ENCODE peak calls at places on chromosome 6, in six cellular contexts. Y is right cardiac atrium, M is aorta, X is ascending aorta, Z is esophagus squamous epithelium, I is H9. Q is an unnamed sample. For H3K4me1, the result is how much of the 10 kb centered on the place peaks cover.

GRCh38 chr6:98498891-98499290 is 335.5 kb upstream of the POU3F2 start:
- DNase-seq in M (no peak), Z (no peak), Y (no peak), I (no peak), X (no peak), Q (no peak)

GRCh38 chr6:123716506-123716905 is 79.8 kb upstream of the TRDN start:
- DNase-seq in Z (no peak), X (no peak), M (no peak), Y (no peak), I (no peak), Q (no peak)

GRCh38 chr6:52020961-52021570 is 66.3 kb downstream of the PKHD1 start:
- DNase-seq in Y (no peak), M (no peak), Z (no peak), I (no peak), X (no peak), Q (no peak)

GRCh38 chr6:31736026-31736767 is at the start of gene CLIC1:
- DNase-seq in M (peak), I (peak), Y (peak), X (peak), Z (no peak), Q (peak)

GRCh38 chr6:40543776-40544175 is 43.4 kb downstream of the LRFN2 start:
- DNase-seq in I (no peak), X (no peak), Z (no peak), Y (no peak), M (no peak), Q (no peak)

GRCh38 chr6:25789475-25789874 is 34.9 kb downstream of the SLC17A4 start:
- DNase-seq in M (no peak), Y (no peak), X (no peak), I (no peak), Z (no peak), Q (no peak)

GRCh38 chr6:39884696-39885095 is 49.6 kb downstream of the MOCS1 start:
- DNase-seq in Y (no peak), I (no peak), X (no peak), Z (no peak), M (no peak), Q (no peak)

GRCh38 chr6:109381007-109381746 is 1.1 kb downstream of the CD164 start:
- DNase-seq in Z (no peak), Y (no peak), X (no peak), I (no peak), M (no peak), Q (no peak)

GRCh38 chr6:21138359-21139094 is 455.0 kb upstream of the SOX4 start:
- DNase-seq in I (no peak), Z (no peak), M (no peak), X (no peak), Y (no peak), Q (no peak)

GRCh38 chr6:26187981-26188635 is 100.9 kb downstream of the HFE start:
- DNase-seq in I (no peak), X (peak), Z (no peak), M (no peak), Y (no peak), Q (peak)

GRCh38 chr6:107957165-107957908 is 671 bp downstream of the SEC63 start:
- DNase-seq in M (peak), Y (peak), Z (no peak), X (peak), I (peak), Q (peak)

GRCh38 chr6:106884576-106884975 is 90.0 kb downstream of the CD24 start:
- DNase-seq in I (no peak), Z (no peak), M (no peak), Y (no peak), X (no peak), Q (no peak)

GRCh38 chr6:97292671-97293070 is 9.7 kb upstream of the MMS22L start:
- DNase-seq in I (no peak), M (no peak), Y (no peak), X (no peak), Z (no peak), Q (no peak)

GRCh38 chr6:155372256-155372655 is 58.0 kb upstream of the TFB1M start:
- DNase-seq in Y (no peak), M (no peak), I (no peak), X (no peak), Z (no peak), Q (no peak)

GRCh38 chr6:105097288-105097687 is 82.5 kb downstream of the POPDC3 start:
- DNase-seq in I (no peak), X (no peak), M (no peak), Z (no peak), Y (no peak), Q (no peak)

DNA sequence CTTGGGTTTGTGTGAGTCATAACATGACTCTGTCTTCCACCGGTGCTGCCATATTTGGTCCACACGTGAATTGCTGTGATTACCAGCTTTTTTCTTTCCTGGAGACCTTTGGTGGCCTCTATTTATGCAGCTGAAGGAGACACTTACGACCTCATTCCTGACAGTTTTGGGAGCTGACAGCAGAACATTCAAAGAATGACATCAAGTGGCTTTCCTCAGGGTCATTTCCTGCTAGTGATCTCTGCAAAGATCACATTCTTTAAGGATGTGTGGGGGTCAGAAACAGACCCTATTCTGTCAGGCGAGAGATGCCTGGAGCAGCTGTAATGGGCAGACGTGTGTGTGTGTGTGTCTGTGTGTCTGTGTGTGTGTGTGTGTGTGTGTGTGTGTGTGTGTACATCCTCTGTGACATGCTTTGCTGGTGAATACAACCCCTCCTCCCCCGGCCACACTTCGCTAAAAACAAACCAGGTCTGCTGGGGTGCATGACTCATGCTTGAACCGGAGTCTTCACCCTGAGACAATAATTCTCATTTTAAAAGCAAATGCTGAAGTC is 115.6 kb downstream of the TMEM170B start:
- DNase-seq in Y (no peak), I (no peak), Z (no peak), X (no peak), M (peak), Q (no peak)
- H3K4me1 ChIP-seq in Y (under half), I (under half), Z (under half), X (under half), M (under half), Q (under half)

DNA sequence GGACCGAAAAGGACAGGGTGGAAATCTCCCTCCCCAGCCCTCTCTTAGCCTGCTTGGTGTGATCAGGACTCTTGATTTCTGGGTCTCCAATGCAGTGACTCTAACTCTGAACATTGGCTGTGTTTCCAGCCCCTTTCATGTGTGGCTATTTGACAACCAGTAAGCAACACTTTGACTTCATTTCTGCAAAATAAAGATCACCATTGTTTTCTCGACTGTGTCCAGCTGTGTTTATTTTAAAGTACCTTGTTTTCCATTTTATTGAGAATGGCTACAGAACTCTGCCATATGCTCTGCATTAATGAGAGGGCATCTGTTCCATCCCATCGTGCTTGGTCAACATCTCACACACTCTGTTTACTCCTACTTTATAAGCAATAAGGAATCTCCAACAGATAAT is 60.9 kb upstream of the TAGAP start:
- DNase-seq in I (no peak), Z (no peak), Y (no peak), M (no peak), X (no peak), Q (no peak)
- H3K4me1 ChIP-seq in I (under half), Z (under half), Y (under half), M (under half), X (under half), Q (under half)

DNA sequence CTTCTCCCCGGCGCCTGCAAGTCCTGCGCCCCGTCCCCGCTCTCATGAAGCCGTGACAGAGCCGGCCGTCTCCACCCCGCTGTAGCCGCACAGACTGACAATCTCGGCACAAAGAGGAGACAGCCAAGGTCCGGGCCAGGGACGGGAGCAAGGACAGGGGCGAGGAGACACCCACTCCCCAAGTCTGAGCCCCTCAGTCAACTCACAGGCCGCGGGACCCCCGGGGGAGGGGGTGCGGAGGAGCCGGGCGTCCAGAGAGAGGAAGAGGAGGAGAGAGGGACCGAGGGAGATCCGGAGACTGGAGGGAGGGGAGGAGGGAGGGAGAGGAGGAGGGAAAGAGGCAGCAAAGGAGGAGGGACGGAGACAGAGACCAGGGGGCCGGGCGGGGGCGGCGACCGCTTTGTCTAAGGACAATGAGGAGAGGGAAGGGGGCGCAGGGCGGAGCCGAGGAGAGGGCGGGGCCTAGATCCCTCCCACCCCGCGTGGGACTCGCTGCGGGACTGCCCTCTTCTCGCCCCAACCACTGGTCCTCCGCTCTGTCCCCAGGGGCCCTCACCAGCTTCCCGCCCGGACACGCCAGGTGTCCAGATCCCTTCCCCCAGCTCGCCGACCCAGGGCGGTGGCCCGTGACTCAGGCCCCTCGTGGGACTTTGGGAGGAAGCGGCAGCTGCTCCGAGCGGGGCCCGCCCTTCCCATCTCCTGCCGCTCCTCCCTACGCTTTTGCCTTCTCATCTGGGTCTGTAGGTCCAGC is 638 bp upstream of the PPP1R18 start:
- DNase-seq in I (peak), Z (peak), X (peak), M (peak), Y (peak), Q (peak)
- H3K4me1 ChIP-seq in I (under half), Z (half or more), X (under half), M (under half), Y (under half), Q (under half)

DNA sequence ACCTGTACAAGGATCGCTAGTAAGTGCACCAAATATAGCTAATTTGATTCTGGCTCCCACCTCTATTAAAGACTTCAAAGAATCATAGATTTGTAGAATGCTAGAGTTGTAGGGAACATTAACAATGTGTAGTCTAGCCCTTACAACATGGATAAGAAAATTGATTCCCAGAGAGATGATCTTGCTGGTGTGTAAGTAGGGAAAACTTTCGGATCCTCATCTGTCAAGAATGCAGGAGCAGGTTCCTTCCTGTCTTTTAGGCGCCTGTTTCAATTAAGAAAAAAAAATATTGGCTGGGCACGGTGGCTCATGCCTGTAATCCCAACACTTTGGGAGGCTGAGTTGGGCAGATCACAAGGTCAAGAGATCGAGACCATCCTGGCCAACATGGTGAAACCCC is 12.3 kb upstream of the RNF39 start:
- DNase-seq in I (no peak), X (no peak), Y (no peak), Z (no peak), M (no peak), Q (no peak)
- H3K4me1 ChIP-seq in I (under half), X (under half), Y (under half), Z (under half), M (under half), Q (under half)

GRCh38 chr6:139147628-139148027 is 12.7 kb downstream of the HECA start:
- DNase-seq in Z (no peak), M (no peak), I (no peak), Y (no peak), X (no peak), Q (no peak)

GRCh38 chr6:139148557-139149220 is 13.8 kb downstream of the HECA start:
- DNase-seq in Z (no peak), X (no peak), Y (no peak), I (no peak), M (no peak), Q (no peak)

GRCh38 chr6:139151425-139152087 is 16.7 kb downstream of the HECA start:
- DNase-seq in X (no peak), M (no peak), I (no peak), Y (no peak), Z (no peak), Q (no peak)

GRCh38 chr6:139150915-139151314 is 16.0 kb downstream of the HECA start:
- DNase-seq in I (no peak), Y (no peak), M (no peak), Z (no peak), X (no peak), Q (no peak)

GRCh38 chr6:139149383-139149782 is 14.5 kb downstream of the HECA start:
- DNase-seq in I (no peak), Y (no peak), X (no peak), M (no peak), Z (no peak), Q (no peak)
- H3K4me1 ChIP-seq in I (under half), Y (under half), X (under half), M (under half), Z (under half), Q (half or more)

DNA sequence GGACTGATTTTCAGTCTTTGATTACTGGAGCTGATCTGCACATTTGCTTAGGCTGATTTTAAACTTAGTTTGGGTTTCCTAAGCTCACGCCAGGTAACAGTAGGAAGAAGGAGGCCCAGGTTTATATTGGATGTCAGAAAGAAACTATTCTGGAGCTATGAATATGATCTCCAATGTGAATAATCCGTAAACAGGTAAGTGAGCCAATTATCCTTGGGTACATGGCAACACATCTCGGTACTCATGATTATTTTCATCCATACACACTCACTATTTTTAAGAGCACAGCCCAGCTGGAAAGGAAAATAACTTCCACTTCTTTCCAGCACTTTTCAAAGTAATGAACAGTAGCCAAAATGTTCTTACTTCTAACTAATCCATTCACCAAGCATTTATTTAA is 7.0 kb downstream of the ATXN1 start:
- DNase-seq in I (no peak), X (no peak), Z (no peak), Y (no peak), M (no peak), Q (no peak)
- H3K4me1 ChIP-seq in I (under half), X (under half), Z (under half), Y (under half), M (under half), Q (half or more)

GRCh38 chr6:136737343-136738177 is 54.7 kb downstream of the MAP3K5 start:
- DNase-seq in X (peak), Y (no peak), I (no peak), Z (no peak), M (peak), Q (no peak)
- H3K4me1 ChIP-seq in X (under half), Y (under half), I (under half), Z (under half), M (under half), Q (under half)

DNA sequence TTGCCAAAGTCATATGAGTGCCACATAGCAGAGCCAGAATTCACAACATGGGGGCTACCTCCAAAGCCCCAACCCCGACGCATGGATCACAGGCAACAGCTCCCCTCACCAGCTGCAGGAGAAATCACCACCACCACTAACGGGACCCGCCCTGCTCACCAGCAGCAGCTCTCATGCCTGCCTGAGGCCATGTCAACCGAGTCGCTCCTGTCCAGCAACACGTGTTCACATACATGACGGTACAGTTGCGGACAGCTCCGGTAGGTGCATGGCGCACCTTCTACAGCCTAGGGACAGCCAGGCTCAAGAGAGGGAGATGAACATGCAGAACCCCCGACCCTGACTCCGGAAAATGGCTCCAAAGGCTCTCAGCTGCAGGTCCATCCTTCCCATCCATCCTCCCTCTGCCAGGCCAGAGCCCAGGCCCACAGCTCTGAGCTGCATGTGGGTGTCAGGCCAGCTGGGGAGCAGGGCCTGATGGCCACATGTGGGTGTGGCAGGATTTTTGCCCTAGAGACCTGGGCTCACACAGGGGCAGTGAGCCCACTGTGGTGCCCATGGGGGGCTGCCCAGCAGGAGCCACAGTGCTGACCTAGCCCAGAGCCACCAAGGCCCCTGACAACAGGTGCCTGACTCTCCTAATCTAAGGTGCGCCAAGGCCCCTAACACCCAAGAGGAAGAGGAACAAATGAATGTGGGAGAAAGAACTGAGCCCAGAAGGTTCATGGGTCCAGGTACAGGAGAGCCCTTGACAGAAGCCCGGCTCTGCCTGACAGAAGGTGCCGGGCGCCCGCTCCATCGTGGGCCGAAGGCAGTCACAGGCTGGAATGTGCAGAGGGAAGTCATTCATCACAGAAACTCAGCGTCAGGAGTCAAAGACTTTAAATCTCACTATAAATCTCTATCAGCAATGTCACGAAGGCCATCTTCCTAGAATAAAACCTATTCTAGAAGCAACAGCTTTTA is 10.5 kb downstream of the RPS6KA2 start:
- DNase-seq in M (no peak), I (no peak), Z (no peak), X (peak), Y (no peak), Q (no peak)
- H3K4me1 ChIP-seq in M (under half), I (under half), Z (under half), X (under half), Y (under half), Q (half or more)

DNA sequence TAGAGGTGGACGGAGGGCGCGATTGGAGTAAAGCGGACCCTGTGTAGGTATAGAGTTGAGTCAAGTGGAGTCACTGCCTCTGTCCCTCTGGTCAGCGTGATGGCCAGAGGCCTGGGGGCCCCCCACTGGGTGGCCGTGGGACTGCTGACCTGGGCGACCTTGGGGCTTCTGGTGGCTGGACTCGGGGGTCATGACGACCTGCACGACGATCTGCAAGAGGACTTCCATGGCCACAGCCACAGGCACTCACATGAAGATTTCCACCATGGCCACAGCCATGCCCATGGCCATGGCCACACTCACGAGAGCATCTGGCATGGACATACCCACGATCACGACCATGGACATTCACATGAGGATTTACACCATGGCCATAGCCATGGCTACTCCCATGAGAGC is 479 bp downstream of the SLC39A7 start:
- DNase-seq in I (no peak), X (no peak), M (no peak), Y (peak), Z (no peak), Q (peak)
- H3K4me1 ChIP-seq in I (under half), X (under half), M (under half), Y (under half), Z (under half), Q (under half)

GRCh38 chr6:44829811-44830210 is 442.3 kb downstream of the CDC5L start:
- DNase-seq in Y (no peak), Z (no peak), I (no peak), X (no peak), M (no peak), Q (no peak)
- H3K4me1 ChIP-seq in Y (under half), Z (under half), I (under half), X (under half), M (under half), Q (under half)

Q was measured in psoas muscle.